ENCODE peak calls at places on chromosomes 16 and 17, in four cellular contexts. B, E, Z and C are unnamed samples.

GRCh38 chr17:82947051-82947991 is 107.5 kb upstream of the ZNF750 start:
- DNase-seq in E (no peak), B (no peak), Z (no peak), C (no peak)

GRCh38 chr16:83913234-83913633 is 14.3 kb downstream of the MLYCD start:
- DNase-seq in Z (no peak), E (no peak), B (no peak), C (no peak)

GRCh38 chr17:43917348-43918025 is 10.2 kb upstream of the MPP2 start:
- DNase-seq in Z (peak), E (no peak), B (no peak), C (no peak)

GRCh38 chr16:59601452-59601851 is 867.3 kb upstream of the GOT2 start:
- DNase-seq in B (no peak), E (no peak), Z (no peak), C (no peak)

GRCh38 chr17:44787271-44787940 is 28.6 kb downstream of the ADAM11 start:
- DNase-seq in Z (no peak), E (no peak), B (no peak), C (no peak)

GRCh38 chr17:7705269-7706255 is 560 bp downstream of the EFNB3 start:
- DNase-seq in E (no peak), Z (no peak), B (no peak), C (no peak)

GRCh38 chr17:42980766-42981397 is 517 bp downstream of the RUNDC1 start:
- DNase-seq in E (peak), Z (peak), B (peak), C (no peak)

GRCh38 chr17:41907633-41908539 is 10.9 kb downstream of the ACLY start:
- DNase-seq in B (no peak), Z (no peak), E (no peak), C (no peak)

GRCh38 chr17:77307479-77308198 is 166.9 kb downstream of the SEC14L1 start:
- DNase-seq in B (no peak), Z (no peak), E (no peak), C (no peak)

DNA sequence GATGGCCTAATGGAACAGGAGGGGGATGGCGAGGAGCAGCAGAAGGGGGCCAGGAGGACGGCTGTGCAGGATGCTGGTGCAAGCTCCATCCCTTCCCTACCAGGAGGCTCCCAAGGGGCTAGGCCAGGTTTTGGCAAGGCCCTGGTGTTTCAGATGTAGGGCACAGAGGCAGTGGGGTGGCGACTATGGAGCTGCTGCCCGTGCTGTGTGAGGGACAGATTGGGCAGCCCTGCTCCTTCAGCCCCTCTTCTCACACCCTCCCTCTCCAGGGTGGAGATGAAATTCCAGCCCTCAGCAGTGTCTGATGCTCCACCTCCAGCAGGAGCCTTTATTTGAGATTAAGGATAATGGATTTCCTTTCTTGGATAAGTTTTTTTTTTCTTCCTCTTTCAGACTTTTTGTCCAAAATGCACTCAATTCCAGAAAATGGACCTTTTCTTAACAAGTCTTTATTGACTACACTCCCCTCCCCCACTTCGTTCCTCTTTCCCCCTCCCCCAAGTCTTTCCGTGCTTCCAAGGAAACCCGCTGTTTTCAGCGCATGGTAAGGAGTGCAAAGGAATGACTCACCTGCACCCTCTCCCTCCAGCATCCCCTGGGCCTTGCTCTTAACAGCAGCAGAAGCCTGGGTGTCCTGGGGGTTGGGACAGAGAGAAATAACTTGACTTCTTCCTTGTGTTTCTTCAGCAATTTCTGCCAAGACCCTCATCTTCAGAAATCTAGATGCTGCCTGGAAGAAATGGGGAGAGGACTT is 95.2 kb downstream of the CCDC182 start:
- DNase-seq in E (no peak), Z (no peak), B (no peak), C (no peak)
- TF ChIP-seq SPI1 in E (no peak), Z (no peak), B (no peak), C (no peak)

GRCh38 chr17:75239778-75240393 is 21.5 kb downstream of the GGA3 start:
- DNase-seq in B (no peak), E (no peak), Z (no peak), C (no peak)

GRCh38 chr17:75237100-75238014 is 24.0 kb downstream of the GGA3 start:
- DNase-seq in B (no peak), Z (no peak), E (no peak), C (no peak)

GRCh38 chr17:75239214-75239613 is 22.2 kb downstream of the GGA3 start:
- DNase-seq in Z (no peak), E (no peak), B (no peak), C (no peak)

GRCh38 chr17:75238020-75238580 is 23.3 kb downstream of the GGA3 start:
- DNase-seq in E (no peak), B (no peak), Z (no peak), C (no peak)

DNA sequence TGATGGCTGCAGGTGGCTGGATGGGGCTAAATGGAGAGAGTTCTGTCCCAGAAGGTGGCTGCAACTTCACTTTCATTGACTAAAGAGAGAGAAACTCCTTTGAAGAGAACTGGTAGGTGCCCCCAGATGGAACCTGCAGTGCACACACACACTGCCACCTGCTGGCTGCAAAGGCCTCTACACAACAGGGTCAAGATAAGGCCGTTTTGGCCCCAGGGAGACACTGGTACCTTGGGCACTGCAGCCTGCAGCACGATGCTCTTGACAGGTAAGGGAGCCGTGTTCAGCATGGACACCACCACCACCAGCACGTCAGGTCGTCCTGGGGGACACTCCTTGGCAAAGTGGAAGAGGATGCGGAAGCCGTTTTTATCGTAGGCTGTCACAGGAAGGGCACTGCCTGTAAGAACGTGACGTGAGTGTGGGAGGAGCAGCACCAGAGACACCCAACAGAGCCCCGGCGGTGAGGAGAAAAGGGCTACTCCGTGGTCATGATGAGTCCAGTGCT is 22.7 kb downstream of the GGA3 start:
- DNase-seq in E (no peak), B (peak), Z (peak), C (peak)
- TF ChIP-seq SPI1 in E (no peak), B (no peak), Z (no peak), C (no peak)

GRCh38 chr16:58018803-58019202 is 6.8 kb upstream of the MMP15 start:
- DNase-seq in B (no peak), E (no peak), Z (no peak), C (no peak)
- TF ChIP-seq SPI1 in B (no peak), E (no peak), Z (no peak), C (no peak)

GRCh38 chr17:72702136-72702735 is 390.3 kb downstream of the SLC39A11 start:
- DNase-seq in Z (peak), E (no peak), B (no peak), C (no peak)

GRCh38 chr17:72696156-72696555 is 396.3 kb downstream of the SLC39A11 start:
- DNase-seq in Z (no peak), B (no peak), E (no peak), C (no peak)

GRCh38 chr17:72697602-72698146 is 394.8 kb downstream of the SLC39A11 start:
- DNase-seq in Z (no peak), B (no peak), E (no peak), C (no peak)

GRCh38 chr17:72700226-72700625 is 392.3 kb downstream of the SLC39A11 start:
- DNase-seq in E (no peak), B (no peak), Z (no peak), C (no peak)

DNA sequence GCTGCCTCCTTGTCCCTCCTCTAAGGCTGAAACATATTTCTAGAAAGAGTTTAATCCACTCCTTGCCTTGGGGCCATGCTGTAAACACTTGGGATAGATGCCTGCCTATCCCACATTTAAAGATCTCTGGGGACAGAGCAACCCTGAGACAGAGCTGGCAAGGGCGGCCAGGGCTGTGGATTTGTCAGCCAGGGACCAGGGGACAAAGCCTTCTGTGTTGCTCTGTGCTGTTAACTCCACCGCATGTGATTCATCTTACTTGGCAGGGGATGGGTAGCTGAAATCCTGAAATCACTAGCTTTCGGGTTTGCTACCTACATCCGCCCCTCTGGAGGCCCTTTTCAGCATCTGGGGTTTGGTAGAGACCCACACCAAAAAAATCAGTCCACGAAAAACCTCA is 392.9 kb downstream of the SLC39A11 start:
- DNase-seq in E (no peak), Z (no peak), B (no peak), C (no peak)
- TF ChIP-seq SPI1 in E (no peak), Z (no peak), B (no peak), C (no peak)

GRCh38 chr16:68681038-68681437 is 35.9 kb downstream of the CDH3 start:
- DNase-seq in B (no peak), Z (no peak), E (no peak), C (no peak)

DNA sequence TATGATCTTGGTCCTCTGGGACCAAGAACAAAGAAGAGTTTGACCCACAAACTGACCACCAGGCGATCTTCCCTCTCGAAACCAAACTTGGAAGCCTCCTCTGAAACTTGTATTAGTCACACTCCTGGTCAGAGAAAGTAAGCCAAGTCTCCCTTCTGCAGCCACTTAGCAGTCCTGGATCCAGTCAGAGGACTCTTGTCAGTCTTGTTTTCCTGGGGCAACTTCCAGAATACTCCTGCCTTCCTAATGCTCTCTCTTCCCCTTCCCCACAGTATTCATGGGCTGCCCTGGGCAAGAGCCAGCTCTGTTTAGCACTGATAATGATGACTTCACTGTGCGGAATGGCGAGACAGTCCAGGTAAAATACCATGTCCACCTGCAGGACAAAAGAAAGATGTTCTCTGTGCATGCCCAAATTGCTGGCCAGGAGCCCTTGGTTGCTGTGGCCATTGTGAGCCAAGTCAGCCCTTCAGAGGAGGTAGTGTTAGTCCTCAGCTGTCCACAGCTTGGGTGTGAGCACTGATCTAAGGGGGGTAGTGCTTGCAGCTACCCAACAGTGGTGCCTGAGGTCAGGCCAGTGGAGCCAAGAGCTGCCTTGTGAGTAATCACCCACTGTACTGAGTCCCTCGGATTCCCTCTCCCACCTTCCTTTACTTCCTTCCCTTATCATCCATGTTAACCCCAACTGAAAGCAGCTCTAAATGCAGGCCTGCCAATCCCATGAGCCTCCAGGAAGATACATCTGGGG is 31.2 kb downstream of the CDH3 start:
- DNase-seq in B (no peak), E (no peak), Z (no peak), C (no peak)
- TF ChIP-seq SPI1 in B (no peak), E (no peak), Z (no peak), C (no peak)